ENCODE peak calls at places on chromosomes 2 and 18, in eight cellular contexts. B is iris pigment epithelial cell; J is heart left ventricle; R is islet precursor cell; V is NCI-H774; W is activated T-helper 1 cell treated with anti-CD3 and anti-CD28 coated beads, Interleukin-2, amount 50 U/mL, for 16 hours; Z is left colon; H is NAMALWA. G is an unnamed sample.

GRCh38 chr2:59458862-59459261 is 1094.6 kb downstream of the BCL11A start:
- DNase-seq in B (no peak), J (no peak), R (no peak), V (peak; percentile 83), W (no peak), Z (no peak), H (peak; percentile 4), G (no peak)

GRCh38 chr2:55097462-55098410 is 47.5 kb upstream of the RTN4 start:
- DNase-seq in B (peak; percentile 73), J (no peak), R (peak; percentile 55), V (no peak), W (no peak), Z (no peak), H (no peak), G (no peak)

GRCh38 chr18:70333757-70334156 is 44.9 kb downstream of the SOCS6 start:
- DNase-seq in B (peak; percentile 99), J (no peak), R (peak; percentile 87), V (no peak), W (no peak), Z (no peak), H (no peak), G (no peak)

GRCh38 chr2:233952335-233952734 is 35.2 kb downstream of the TRPM8 start:
- DNase-seq in B (no peak), J (no peak), R (no peak), V (no peak), W (no peak), Z (no peak), H (no peak), G (no peak)

GRCh38 chr18:48660346-48661228 is 121.8 kb downstream of the CTIF start:
- DNase-seq in B (no peak), J (no peak), R (no peak), V (no peak), W (no peak), Z (no peak), H (no peak), G (no peak)

GRCh38 chr2:156471772-156472171 is 35.6 kb downstream of the GPD2 start:
- DNase-seq in B (no peak), J (no peak), R (no peak), V (no peak), W (no peak), Z (no peak), H (no peak), G (no peak)

GRCh38 chr2:118665784-118666529 is 181.5 kb downstream of the EN1 start:
- DNase-seq in B (peak; percentile 14), J (no peak), R (no peak), V (no peak), W (no peak), Z (no peak), H (no peak), G (no peak)

GRCh38 chr18:46915800-46916550 is 1.3 kb downstream of the PIAS2 start:
- DNase-seq in B (peak; percentile 1), J (no peak), R (no peak), V (no peak), W (no peak), Z (no peak), H (peak; percentile 26), G (no peak)

GRCh38 chr2:33363599-33364300 is 112.7 kb upstream of the RASGRP3 start:
- DNase-seq in B (peak; percentile 86), J (no peak), R (no peak), V (no peak), W (no peak), Z (no peak), H (no peak), G (no peak)

GRCh38 chr18:70279470-70279869 is 9.4 kb upstream of the SOCS6 start:
- DNase-seq in B (peak; percentile 47), J (no peak), R (no peak), V (no peak), W (no peak), Z (no peak), H (no peak), G (no peak)

GRCh38 chr2:191757256-191757655 is 79.3 kb downstream of the NABP1 start:
- DNase-seq in B (no peak), J (no peak), R (no peak), V (no peak), W (no peak), Z (no peak), H (no peak), G (no peak)

GRCh38 chr18:54284967-54285785 is 15.9 kb downstream of the POLI start:
- DNase-seq in B (peak; percentile 91), J (peak; percentile 62), R (peak; percentile 81), V (no peak), W (no peak), Z (peak; percentile 18), H (no peak), G (peak; percentile 18)

GRCh38 chr2:236610991-236611821 is 41.6 kb downstream of the ACKR3 start:
- DNase-seq in B (peak; percentile 9), J (no peak), R (no peak), V (no peak), W (no peak), Z (no peak), H (no peak), G (no peak)

GRCh38 chr2:151774506-151774905 is 40.2 kb upstream of the NEB start:
- DNase-seq in B (peak; percentile 83), J (no peak), R (no peak), V (no peak), W (no peak), Z (no peak), H (no peak), G (no peak)

GRCh38 chr2:146147448-146148012 is 1627.6 kb upstream of the ZEB2 start:
- DNase-seq in B (no peak), J (no peak), R (no peak), V (no peak), W (no peak), Z (no peak), H (no peak), G (no peak)